ENCODE peak calls at places on chromosomes 7 and 10, in eight cellular contexts. F is iPS-NIHi11; U is kidney glomerular epithelial cell; J is cardiac muscle cell; N is transverse colon; M is ELF-1; E is stimulated activated CD4-positive, alpha-beta T cell treated with anti-CD3 and anti-CD28 coated beads, Interleukin-4, amount 100 ng/mL, for 48 hours; K is WTC11. V is an unnamed sample.

GRCh38 chr7:945147-945555 is 9.3 kb downstream of the ADAP1 start:
- DNase-seq in F (no peak), K (no peak), E (no peak), M (no peak), U (peak), J (no peak), N (peak), V (no peak)

GRCh38 chr10:74799840-74800239 is 26.6 kb upstream of the KAT6B start:
- DNase-seq in M (no peak), K (no peak), N (no peak), F (no peak), E (peak), J (no peak), U (peak), V (no peak)

GRCh38 chr10:27485986-27486385 is 18.1 kb upstream of the RAB18 start:
- DNase-seq in F (no peak), N (no peak), E (no peak), J (no peak), U (no peak), M (no peak), K (no peak), V (no peak)

GRCh38 chr10:131760416-131761166 is 140.2 kb upstream of the PPP2R2D start:
- DNase-seq in F (peak), J (no peak), N (no peak), M (peak), E (no peak), K (no peak), U (no peak), V (no peak)

GRCh38 chr7:20236790-20237189 is 19.6 kb upstream of the MACC1 start:
- DNase-seq in K (no peak), U (peak), M (no peak), J (no peak), E (no peak), F (no peak), N (no peak), V (no peak)

GRCh38 chr10:7046615-7047014 is 364.2 kb downstream of the SFMBT2 start:
- DNase-seq in J (no peak), M (no peak), N (no peak), U (no peak), E (no peak), F (no peak), K (no peak), V (no peak)

GRCh38 chr7:9785211-9785610 is 1188.5 kb upstream of the PHF14 start:
- DNase-seq in E (no peak), U (no peak), J (no peak), K (no peak), N (no peak), M (no peak), F (no peak), V (no peak)

GRCh38 chr7:664402-664775 is 62.1 kb upstream of the DNAAF5 start:
- DNase-seq in E (no peak), M (no peak), N (no peak), K (no peak), J (no peak), F (no peak), U (no peak), V (no peak)

GRCh38 chr10:74490551-74490950 is 335.8 kb upstream of the KAT6B start:
- DNase-seq in F (no peak), M (no peak), N (no peak), E (no peak), J (no peak), U (no peak), K (no peak), V (no peak)

GRCh38 chr10:103241262-103242011 is 4.2 kb upstream of the RPEL1 start:
- DNase-seq in K (no peak), J (peak), N (peak), F (peak), U (peak), M (peak), E (no peak), V (no peak)

GRCh38 chr7:71364559-71364958 is 232.6 kb downstream of the GALNT17 start:
- DNase-seq in U (no peak), F (no peak), E (no peak), K (no peak), N (no peak), M (no peak), J (no peak), V (no peak)

GRCh38 chr7:495761-496321 is 23.8 kb downstream of the PDGFA start:
- DNase-seq in N (no peak), E (no peak), M (no peak), K (no peak), F (no peak), J (no peak), U (no peak), V (no peak)

GRCh38 chr10:116753759-116754158 is 11.4 kb upstream of the HSPA12A start:
- DNase-seq in N (no peak), K (no peak), F (no peak), U (peak), J (no peak), E (no peak), M (no peak), V (no peak)

GRCh38 chr10:105187243-105187642 is 546.2 kb downstream of the SORCS3 start:
- DNase-seq in E (no peak), N (no peak), K (no peak), F (no peak), U (peak), M (no peak), J (no peak), V (no peak)

GRCh38 chr10:71347587-71348395 is 28.7 kb downstream of the SLC29A3 start:
- DNase-seq in U (no peak), N (peak), J (no peak), E (no peak), M (no peak), K (no peak), F (no peak), V (no peak)

V was measured in CD4-positive, alpha-beta memory T cell.